ENCODE peak calls at places on chromosomes 1 and 21, in six cellular contexts. Q is RPMI7951; C is activated naive CD4-positive, alpha-beta T cell treated with Interleukin-2 at 50 U/mL for 16 hours; A is NCI-H1105; Z is NCI-H774; H is GM10248. X is an unnamed sample.

GRCh38 chr1:60746278-60746761 is 336.0 kb upstream of the NFIA start:
- DNase-seq in A (peak), Q (no peak), H (no peak), C (no peak), Z (peak), X (peak)

GRCh38 chr1:200778766-200779165 is 40.1 kb downstream of the CAMSAP2 start:
- DNase-seq in Z (no peak), A (no peak), C (no peak), H (no peak), Q (no peak), X (no peak)

GRCh38 chr1:39089811-39090519 is 63.8 kb downstream of the NDUFS5 start:
- DNase-seq in H (no peak), Z (no peak), Q (peak), A (no peak), C (no peak), X (peak)

GRCh38 chr1:236733654-236734053 is 47.4 kb downstream of the ACTN2 start:
- DNase-seq in A (no peak), Q (no peak), H (no peak), C (no peak), Z (no peak), X (no peak)

GRCh38 chr1:207026177-207026576 is 6.4 kb downstream of the C1orf116 start:
- DNase-seq in A (no peak), Q (peak), Z (no peak), H (no peak), C (no peak), X (no peak)

GRCh38 chr1:156767879-156768608 is 709 bp downstream of the PRCC start:
- DNase-seq in H (no peak), Q (no peak), C (peak), A (no peak), Z (no peak), X (no peak)

GRCh38 chr1:23558140-23558871 is 995 bp downstream of the ID3 start:
- DNase-seq in A (peak), H (no peak), Z (no peak), Q (peak), C (peak), X (no peak)

GRCh38 chr1:17653728-17654351 is 101.3 kb upstream of the ACTL8 start:
- DNase-seq in C (no peak), H (peak), Z (no peak), A (peak), Q (peak), X (peak)

GRCh38 chr1:111251570-111251969 is 24.1 kb downstream of the CHI3L2 start:
- DNase-seq in Z (no peak), A (no peak), C (no peak), Q (no peak), H (no peak), X (no peak)

GRCh38 chr1:210328032-210328745 is 513 bp upstream of the HHAT start:
- DNase-seq in H (no peak), Z (no peak), Q (no peak), A (no peak), C (no peak), X (no peak)

GRCh38 chr1:151888972-151889570 is 20.2 kb downstream of the THEM4 start:
- DNase-seq in H (no peak), Q (no peak), C (no peak), Z (no peak), A (peak), X (no peak)

GRCh38 chr1:47438321-47439150 is 692 bp downstream of the FOXD2 start:
- DNase-seq in A (no peak), Z (no peak), C (peak), H (no peak), Q (peak), X (no peak)

GRCh38 chr1:8586438-8586837 is 231.0 kb downstream of the RERE start:
- DNase-seq in Z (no peak), Q (no peak), C (no peak), H (no peak), A (no peak), X (no peak)

GRCh38 chr21:38809170-38809878 is 3.6 kb downstream of the ETS2 start:
- DNase-seq in Q (no peak), H (no peak), A (no peak), Z (no peak), C (no peak), X (peak)

GRCh38 chr1:167439301-167439988 is 78.9 kb downstream of the CD247 start:
- DNase-seq in A (peak), C (no peak), Q (peak), H (no peak), Z (no peak), X (peak)

GRCh38 chr1:165629848-165630628 is 996 bp upstream of the MGST3 start:
- DNase-seq in A (peak), H (no peak), Q (no peak), C (no peak), Z (peak), X (no peak)

GRCh38 chr1:234919061-234919755 is 209.4 kb downstream of the TOMM20 start:
- DNase-seq in C (no peak), Q (peak), H (no peak), Z (no peak), A (no peak), X (no peak)

GRCh38 chr1:38028105-38028591 is 15.6 kb downstream of the UTP11 start:
- DNase-seq in C (peak), Z (no peak), A (no peak), Q (peak), H (peak), X (no peak)

GRCh38 chr1:184940226-184940625 is 34.1 kb downstream of the NIBAN1 start:
- DNase-seq in A (no peak), C (no peak), H (no peak), Q (no peak), Z (no peak), X (no peak)

GRCh38 chr1:10794724-10795304 is 1.6 kb downstream of the CASZ1 start:
- DNase-seq in H (no peak), C (no peak), Q (no peak), Z (no peak), A (no peak), X (no peak)

GRCh38 chr1:117683571-117684285 is 77.9 kb downstream of the TENT5C start:
- DNase-seq in C (no peak), A (no peak), H (no peak), Z (no peak), Q (peak), X (no peak)

GRCh38 chr1:183197762-183198161 is 11.7 kb downstream of the LAMC2 start:
- DNase-seq in H (no peak), A (no peak), Z (no peak), C (no peak), Q (no peak), X (no peak)

GRCh38 chr1:13996334-13996733 is 296.3 kb downstream of the PRDM2 start:
- DNase-seq in C (no peak), Z (no peak), H (no peak), A (no peak), Q (no peak), X (no peak)

GRCh38 chr1:79052829-79053449 is 46.4 kb upstream of the ADGRL4 start:
- DNase-seq in H (peak), Q (peak), C (no peak), Z (no peak), A (no peak), X (no peak)

GRCh38 chr1:44220001-44220751 is 6.9 kb downstream of the DMAP1 start:
- DNase-seq in Z (no peak), A (no peak), H (no peak), C (no peak), Q (no peak), X (no peak)

GRCh38 chr1:24641646-24642151 is 1.4 kb upstream of the SRRM1 start:
- DNase-seq in Q (no peak), C (peak), H (peak), Z (no peak), A (no peak), X (no peak)

GRCh38 chr1:235931181-235931738 is 64.6 kb upstream of the LYST start:
- DNase-seq in Q (no peak), H (no peak), A (no peak), C (no peak), Z (no peak), X (no peak)

GRCh38 chr1:243471754-243472725 is 216.2 kb downstream of the SDCCAG8 start:
- DNase-seq in H (peak), A (no peak), C (no peak), Z (peak), Q (peak), X (no peak)

GRCh38 chr1:217889401-217889800 is 258.3 kb downstream of the SPATA17 start:
- DNase-seq in Q (no peak), Z (no peak), A (no peak), H (no peak), C (no peak), X (no peak)

GRCh38 chr1:18907021-18907913 is 4.9 kb upstream of the ALDH4A1 start:
- DNase-seq in A (peak), C (peak), H (peak), Z (no peak), Q (peak), X (peak)

GRCh38 chr1:85898861-85899260 is 190.6 kb upstream of the ZNHIT6 start:
- DNase-seq in C (no peak), A (no peak), Z (no peak), Q (peak), H (no peak), X (no peak)

GRCh38 chr1:83742446-83742845 is 256.5 kb downstream of the TTLL7 start:
- DNase-seq in H (no peak), A (no peak), Q (no peak), Z (no peak), C (no peak), X (no peak)

GRCh38 chr1:225771661-225772322 is 5.8 kb upstream of the SRP9 start:
- DNase-seq in H (no peak), C (no peak), Z (no peak), Q (no peak), A (no peak), X (no peak)

GRCh38 chr1:241684108-241684507 is 32.0 kb downstream of the WDR64 start:
- DNase-seq in A (no peak), C (no peak), H (no peak), Z (no peak), Q (no peak), X (no peak)